ENCODE peak calls at places on chromosomes 13 and 19, in eight cellular contexts. C, U, L, S, X, P, W and J are unnamed samples.

GRCh38 chr13:37747071-37747612 is 122.4 kb downstream of the TRPC4 start:
- DNase-seq in L (no peak), S (no peak), W (no peak), U (no peak), C (no peak), P (no peak), X (no peak), J (peak)

GRCh38 chr13:31221057-31221456 is 21.3 kb downstream of the B3GLCT start:
- DNase-seq in L (no peak), W (no peak), S (no peak), U (no peak), X (no peak), C (no peak), P (no peak), J (no peak)

GRCh38 chr13:46899801-46900200 is 2.9 kb upstream of the HTR2A start:
- DNase-seq in C (no peak), W (no peak), L (no peak), S (no peak), U (no peak), X (no peak), P (no peak), J (no peak)

GRCh38 chr13:26976336-26976735 is 195.3 kb downstream of the USP12 start:
- DNase-seq in W (no peak), P (no peak), U (no peak), S (no peak), C (no peak), X (no peak), L (no peak), J (no peak)

GRCh38 chr13:28557725-28558124 is 62.8 kb upstream of the FLT1 start:
- DNase-seq in U (no peak), X (no peak), W (no peak), L (no peak), S (no peak), P (no peak), C (no peak), J (no peak)

GRCh38 chr19:28619842-28620429 is 593.0 kb downstream of the UQCRFS1 start:
- DNase-seq in C (no peak), X (no peak), S (no peak), L (no peak), W (no peak), U (no peak), P (no peak), J (no peak)

GRCh38 chr19:29487432-29487831 is 38.4 kb upstream of the VSTM2B start:
- DNase-seq in L (no peak), S (no peak), X (no peak), C (no peak), U (no peak), P (no peak), W (no peak), J (no peak)

GRCh38 chr19:21256722-21257121 is 72.5 kb downstream of the ZNF708 start:
- DNase-seq in W (no peak), L (no peak), S (no peak), X (no peak), C (no peak), U (no peak), P (no peak), J (no peak)

GRCh38 chr19:4376991-4377781 is 23.2 kb downstream of the SH3GL1 start:
- DNase-seq in X (no peak), U (no peak), P (no peak), W (no peak), C (no peak), S (no peak), L (no peak), J (no peak)

GRCh38 chr13:77980592-77980991 is 62.0 kb upstream of the EDNRB start:
- DNase-seq in X (no peak), S (no peak), L (no peak), P (no peak), W (no peak), C (no peak), U (no peak), J (peak)

GRCh38 chr19:18340237-18340989 is at the start of gene PGPEP1:
- DNase-seq in C (peak), S (peak), P (peak), L (peak), X (peak), W (peak), U (peak), J (no peak)

GRCh38 chr13:110277357-110277950 is 29.5 kb downstream of the COL4A1 start:
- DNase-seq in X (no peak), W (no peak), L (no peak), U (no peak), P (no peak), S (no peak), C (no peak), J (no peak)

GRCh38 chr19:51687791-51688664 is 5.1 kb upstream of the SPACA6 start:
- DNase-seq in L (no peak), W (no peak), U (no peak), X (no peak), S (peak), C (no peak), P (no peak), J (no peak)

GRCh38 chr13:81714513-81714912 is 1373.6 kb upstream of the SPRY2 start:
- DNase-seq in X (no peak), L (no peak), C (no peak), S (no peak), U (no peak), P (no peak), W (no peak), J (no peak)

GRCh38 chr19:18649371-18650047 is 12.7 kb downstream of the KLHL26 start:
- DNase-seq in W (no peak), C (no peak), L (no peak), P (no peak), X (no peak), S (peak), U (no peak), J (no peak)

GRCh38 chr19:51460164-51460992 is 2.1 kb upstream of the SIGLEC8 start:
- DNase-seq in C (no peak), W (no peak), S (no peak), L (no peak), P (no peak), U (peak), X (no peak), J (no peak)